ENCODE peak calls at places on chromosome 21, in nine cellular contexts. L, E, R, T, P, V, F, M and N are unnamed samples.

GRCh38 chr21:16264314-16264713 is 534.5 kb downstream of the USP25 start:
- DNase-seq in F (no peak), L (no peak), M (no peak), T (no peak), R (no peak), V (no peak), E (no peak), P (no peak), N (no peak)

GRCh38 chr21:27480841-27481261 is 514.0 kb upstream of the ADAMTS5 start:
- DNase-seq in E (no peak), P (no peak), R (peak; percentile 8), T (no peak), M (no peak), V (no peak), F (no peak), L (peak; percentile 34), N (no peak)

GRCh38 chr21:35398366-35398982 is 349.4 kb upstream of the RUNX1 start:
- DNase-seq in E (no peak), T (no peak), L (peak; percentile 41), M (no peak), F (peak; percentile 16), R (peak; percentile 33), P (no peak), V (no peak), N (no peak)

GRCh38 chr21:31186916-31187315 is 148.6 kb upstream of the KRTAP19-8 start:
- DNase-seq in R (no peak), F (no peak), E (no peak), T (peak; percentile 74), V (no peak), M (no peak), P (no peak), L (no peak), N (no peak)

GRCh38 chr21:17048974-17049373 is 463.9 kb upstream of the CXADR start:
- DNase-seq in E (no peak), L (no peak), V (no peak), T (no peak), R (no peak), P (no peak), M (no peak), F (no peak), N (no peak)

GRCh38 chr21:19908386-19908785 is 1089.8 kb upstream of the NCAM2 start:
- DNase-seq in M (no peak), P (no peak), L (no peak), V (no peak), T (no peak), F (no peak), R (no peak), E (no peak), N (no peak)

GRCh38 chr21:14259669-14260458 is 43.9 kb downstream of the RBM11 start:
- DNase-seq in F (peak; percentile 69), E (peak; percentile 65), P (no peak), M (no peak), L (peak; percentile 29), R (peak; percentile 49), T (peak; percentile 69), V (peak; percentile 35), N (no peak)

GRCh38 chr21:31886896-31887595 is 14.2 kb downstream of the HUNK start:
- DNase-seq in M (no peak), V (no peak), P (no peak), T (no peak), L (no peak), E (no peak), F (no peak), R (no peak), N (no peak)

GRCh38 chr21:46622226-46622625 is 13.2 kb upstream of the PRMT2 start:
- DNase-seq in F (peak; percentile 98), E (no peak), T (peak; percentile 62), V (no peak), L (peak; percentile 72), P (peak; percentile 95), R (no peak), M (no peak), N (peak; percentile 57)

GRCh38 chr21:8991968-8992621 is 1529.3 kb upstream of the TPTE start:
- DNase-seq in T (no peak), P (peak; percentile 59), R (no peak), M (no peak), F (peak; percentile 91), L (peak; percentile 95), E (no peak), V (no peak), N (no peak)

GRCh38 chr21:35478096-35479080 is 429.3 kb upstream of the RUNX1 start:
- DNase-seq in T (no peak), L (peak; percentile 29), F (no peak), E (no peak), R (no peak), V (no peak), M (no peak), P (no peak), N (no peak)

GRCh38 chr21:38809170-38809878 is 3.6 kb downstream of the ETS2 start:
- DNase-seq in P (peak; percentile 53), V (no peak), L (no peak), F (no peak), R (no peak), E (no peak), T (no peak), M (no peak), N (no peak)

GRCh38 chr21:45064618-45065399 is 9.6 kb upstream of the ADARB1 start:
- DNase-seq in E (no peak), L (no peak), R (no peak), V (no peak), P (no peak), T (peak; percentile 61), F (no peak), M (no peak), N (no peak)

GRCh38 chr21:26506951-26507350 is 66.1 kb downstream of the CYYR1 start:
- DNase-seq in M (no peak), E (no peak), T (no peak), F (no peak), L (no peak), V (no peak), P (no peak), R (no peak), N (no peak)

GRCh38 chr21:43696214-43696613 is 22.7 kb upstream of the PDXK start:
- DNase-seq in R (no peak), V (no peak), F (no peak), P (peak; percentile 77), T (no peak), M (no peak), E (no peak), L (no peak), N (no peak)

GRCh38 chr21:39386194-39386593 is 37.3 kb upstream of the HMGN1 start:
- DNase-seq in V (no peak), T (no peak), L (peak; percentile 84), E (peak; percentile 30), F (peak; percentile 21), R (no peak), M (no peak), P (peak; percentile 94), N (no peak)

GRCh38 chr21:29436650-29437049 is 137.9 kb downstream of the BACH1 start:
- DNase-seq in L (no peak), P (no peak), E (no peak), V (no peak), F (no peak), R (no peak), M (no peak), T (no peak), N (no peak)

GRCh38 chr21:26637346-26637745 is 64.3 kb upstream of the CYYR1 start:
- DNase-seq in E (no peak), P (no peak), R (no peak), V (no peak), F (no peak), L (no peak), M (no peak), T (no peak), N (no peak)

GRCh38 chr21:34533938-34534337 is 21.9 kb upstream of the KCNE1 start:
- DNase-seq in T (no peak), P (no peak), R (no peak), F (no peak), E (no peak), M (no peak), V (no peak), L (no peak), N (no peak)

GRCh38 chr21:45383615-45384201 is 21.3 kb upstream of the COL18A1 start:
- DNase-seq in R (no peak), V (no peak), T (peak; percentile 53), F (no peak), E (no peak), P (peak; percentile 84), L (no peak), M (no peak), N (no peak)

GRCh38 chr21:26965567-26966359 is 1.1 kb downstream of the ADAMTS5 start:
- DNase-seq in V (no peak), M (no peak), F (no peak), E (no peak), P (peak; percentile 91), T (peak; percentile 90), R (peak; percentile 37), L (no peak), N (peak; percentile 48)

GRCh38 chr21:42830456-42831455 is 48.6 kb downstream of the WDR4 start:
- DNase-seq in L (peak; percentile 38), E (no peak), R (peak; percentile 9), P (peak; percentile 58), T (peak; percentile 51), F (peak; percentile 26), M (no peak), V (no peak), N (peak; percentile 15)

GRCh38 chr21:42561742-42562141 is 48.1 kb downstream of the SLC37A1 start:
- DNase-seq in E (peak; percentile 93), M (no peak), F (no peak), T (no peak), V (peak; percentile 43), L (no peak), R (no peak), P (peak; percentile 54), N (peak; percentile 62)

GRCh38 chr21:38352536-38353219 is 95.9 kb downstream of the KCNJ15 start:
- DNase-seq in T (peak; percentile 83), E (peak; percentile 67), V (peak; percentile 26), P (peak; percentile 88), R (peak; percentile 62), F (peak; percentile 54), M (no peak), L (peak; percentile 86), N (no peak)

GRCh38 chr21:27817902-27818623 is 851.2 kb upstream of the ADAMTS5 start:
- DNase-seq in R (no peak), T (no peak), P (no peak), F (no peak), V (no peak), L (no peak), M (no peak), E (no peak), N (no peak)

GRCh38 chr21:40487406-40487805 is 359.6 kb downstream of the DSCAM start:
- DNase-seq in L (no peak), M (no peak), V (peak; percentile 0), E (no peak), T (peak; percentile 42), P (no peak), F (no peak), R (no peak), N (no peak)

GRCh38 chr21:21045538-21045937 is 47.3 kb downstream of the NCAM2 start:
- DNase-seq in E (no peak), L (no peak), T (no peak), M (no peak), R (no peak), F (no peak), V (no peak), P (no peak), N (no peak)

GRCh38 chr21:42636535-42636914 is 16.9 kb upstream of the PDE9A start:
- DNase-seq in E (no peak), T (no peak), R (no peak), F (no peak), M (no peak), P (no peak), V (no peak), L (no peak), N (no peak)

GRCh38 chr21:18058731-18059398 is 185.8 kb upstream of the CHODL start:
- DNase-seq in P (no peak), V (no peak), E (no peak), L (no peak), R (no peak), T (no peak), F (no peak), M (no peak), N (no peak)